ENCODE peak calls at places on chromosome 4, in six cellular contexts. One of them, this sample, is unnamed.

GRCh38 chr4:136241221-136241986 is 1290.9 kb downstream of the PCDH18 start:
- DNase-seq in hypothalamus: no peak
- DNase-seq in CD8-positive, alpha-beta T cell: no peak
- DNase-seq in HTR-8/SVneo: no peak
- DNase-seq in activated CD8-positive, alpha-beta T cell treated with anti-CD3 and anti-CD28 coated beads for 36 hours: no peak
- DNase-seq in A549: no peak
- DNase-seq in this sample: no peak

GRCh38 chr4:182337366-182337765 is 94.2 kb downstream of the TENM3 start:
- DNase-seq in hypothalamus: no peak
- DNase-seq in CD8-positive, alpha-beta T cell: no peak
- DNase-seq in HTR-8/SVneo: no peak
- DNase-seq in activated CD8-positive, alpha-beta T cell treated with anti-CD3 and anti-CD28 coated beads for 36 hours: no peak
- DNase-seq in A549: no peak
- DNase-seq in this sample: no peak

GRCh38 chr4:77248805-77249204 is 91.8 kb downstream of the CCNG2 start:
- DNase-seq in hypothalamus: no peak
- DNase-seq in CD8-positive, alpha-beta T cell: no peak
- DNase-seq in HTR-8/SVneo: no peak
- DNase-seq in activated CD8-positive, alpha-beta T cell treated with anti-CD3 and anti-CD28 coated beads for 36 hours: no peak
- DNase-seq in A549: no peak
- DNase-seq in this sample: no peak

GRCh38 chr4:81470456-81471327 is 1.0 kb downstream of the RASGEF1B start:
- DNase-seq in hypothalamus: peak; percentile 55
- DNase-seq in CD8-positive, alpha-beta T cell: peak; percentile 38
- DNase-seq in HTR-8/SVneo: no peak
- DNase-seq in activated CD8-positive, alpha-beta T cell treated with anti-CD3 and anti-CD28 coated beads for 36 hours: peak; percentile 67
- DNase-seq in A549: no peak
- DNase-seq in this sample: no peak

GRCh38 chr4:106034205-106034604 is 138.9 kb downstream of the NPNT start:
- DNase-seq in hypothalamus: no peak
- DNase-seq in CD8-positive, alpha-beta T cell: no peak
- DNase-seq in HTR-8/SVneo: no peak
- DNase-seq in activated CD8-positive, alpha-beta T cell treated with anti-CD3 and anti-CD28 coated beads for 36 hours: no peak
- DNase-seq in A549: no peak
- DNase-seq in this sample: no peak

GRCh38 chr4:126023946-126024345 is 709.2 kb downstream of the FAT4 start:
- DNase-seq in hypothalamus: no peak
- DNase-seq in CD8-positive, alpha-beta T cell: no peak
- DNase-seq in HTR-8/SVneo: no peak
- DNase-seq in activated CD8-positive, alpha-beta T cell treated with anti-CD3 and anti-CD28 coated beads for 36 hours: no peak
- DNase-seq in A549: no peak
- DNase-seq in this sample: no peak

GRCh38 chr4:183182873-183183725 is 84.0 kb downstream of the WWC2 start:
- DNase-seq in hypothalamus: no peak
- DNase-seq in CD8-positive, alpha-beta T cell: no peak
- DNase-seq in HTR-8/SVneo: peak; percentile 68
- DNase-seq in activated CD8-positive, alpha-beta T cell treated with anti-CD3 and anti-CD28 coated beads for 36 hours: peak; percentile 15
- DNase-seq in A549: no peak
- DNase-seq in this sample: peak; percentile 70

GRCh38 chr4:124409044-124409443 is 303.5 kb downstream of the ANKRD50 start:
- DNase-seq in hypothalamus: no peak
- DNase-seq in CD8-positive, alpha-beta T cell: no peak
- DNase-seq in HTR-8/SVneo: no peak
- DNase-seq in activated CD8-positive, alpha-beta T cell treated with anti-CD3 and anti-CD28 coated beads for 36 hours: no peak
- DNase-seq in A549: no peak
- DNase-seq in this sample: no peak

GRCh38 chr4:1344696-1345095 is 2.3 kb upstream of the UVSSA start:
- DNase-seq in hypothalamus: no peak
- DNase-seq in CD8-positive, alpha-beta T cell: no peak
- DNase-seq in HTR-8/SVneo: no peak
- DNase-seq in activated CD8-positive, alpha-beta T cell treated with anti-CD3 and anti-CD28 coated beads for 36 hours: no peak
- DNase-seq in A549: no peak
- DNase-seq in this sample: no peak

GRCh38 chr4:142500966-142501365 is 345.1 kb downstream of the INPP4B start:
- DNase-seq in hypothalamus: no peak
- DNase-seq in CD8-positive, alpha-beta T cell: no peak
- DNase-seq in HTR-8/SVneo: no peak
- DNase-seq in activated CD8-positive, alpha-beta T cell treated with anti-CD3 and anti-CD28 coated beads for 36 hours: no peak
- DNase-seq in A549: no peak
- DNase-seq in this sample: no peak

GRCh38 chr4:82500106-82500738 is 61.6 kb downstream of the TMEM150C start:
- DNase-seq in hypothalamus: no peak
- DNase-seq in CD8-positive, alpha-beta T cell: no peak
- DNase-seq in HTR-8/SVneo: no peak
- DNase-seq in activated CD8-positive, alpha-beta T cell treated with anti-CD3 and anti-CD28 coated beads for 36 hours: no peak
- DNase-seq in A549: no peak
- DNase-seq in this sample: no peak

GRCh38 chr4:14028862-14029261 is 401.3 kb upstream of the BOD1L1 start:
- DNase-seq in hypothalamus: peak; percentile 0
- DNase-seq in CD8-positive, alpha-beta T cell: no peak
- DNase-seq in HTR-8/SVneo: no peak
- DNase-seq in activated CD8-positive, alpha-beta T cell treated with anti-CD3 and anti-CD28 coated beads for 36 hours: no peak
- DNase-seq in A549: no peak
- DNase-seq in this sample: no peak

GRCh38 chr4:159006202-159006601 is 96.7 kb upstream of the RAPGEF2 start:
- DNase-seq in hypothalamus: no peak
- DNase-seq in CD8-positive, alpha-beta T cell: no peak
- DNase-seq in HTR-8/SVneo: no peak
- DNase-seq in activated CD8-positive, alpha-beta T cell treated with anti-CD3 and anti-CD28 coated beads for 36 hours: no peak
- DNase-seq in A549: peak; percentile 11
- DNase-seq in this sample: peak; percentile 75

GRCh38 chr4:133148690-133149363 is at the start of gene PCDH10:
- DNase-seq in hypothalamus: peak; percentile 98
- DNase-seq in CD8-positive, alpha-beta T cell: no peak
- DNase-seq in HTR-8/SVneo: peak; percentile 88
- DNase-seq in activated CD8-positive, alpha-beta T cell treated with anti-CD3 and anti-CD28 coated beads for 36 hours: peak; percentile 56
- DNase-seq in A549: peak; percentile 70
- DNase-seq in this sample: no peak

GRCh38 chr4:119103263-119103662 is 32.4 kb upstream of the MYOZ2 start:
- DNase-seq in hypothalamus: no peak
- DNase-seq in CD8-positive, alpha-beta T cell: no peak
- DNase-seq in HTR-8/SVneo: peak; percentile 78
- DNase-seq in activated CD8-positive, alpha-beta T cell treated with anti-CD3 and anti-CD28 coated beads for 36 hours: no peak
- DNase-seq in A549: peak; percentile 69
- DNase-seq in this sample: peak; percentile 85

This sample was measured in HCT116.